ENCODE peak calls at places on chromosome 20, in four cellular contexts. B is stimulated activated CD4-positive, alpha-beta T cell treated with anti-CD3 and anti-CD28 coated beads, Interleukin-4, amount 100 ng/mL, for 48 hours; V is effector memory CD8-positive, alpha-beta T cell; X is substantia nigra. P is an unnamed sample.

GRCh38 chr20:63568170-63568981 is 5.7 kb downstream of the HELZ2 start:
- DNase-seq in B (no peak), V (no peak), X (no peak), P (no peak)

GRCh38 chr20:57404419-57405072 is 13.3 kb downstream of the RBM38 start:
- DNase-seq in B (no peak), V (no peak), X (no peak), P (peak)

GRCh38 chr20:59120491-59120890 is 43.1 kb upstream of the ZNF831 start:
- DNase-seq in B (peak), V (peak), X (no peak), P (no peak)

GRCh38 chr20:14637441-14637840 is 300.0 kb upstream of the FLRT3 start:
- DNase-seq in B (no peak), V (no peak), X (no peak), P (no peak)

GRCh38 chr20:37729909-37730308 is 36.1 kb downstream of the CTNNBL1 start:
- DNase-seq in B (no peak), V (no peak), X (no peak), P (no peak)

GRCh38 chr20:58401123-58401639 is 12.2 kb downstream of the VAPB start:
- DNase-seq in B (no peak), V (no peak), X (no peak), P (no peak)

GRCh38 chr20:40892642-40893041 is 136.0 kb upstream of the TOP1 start:
- DNase-seq in B (no peak), V (no peak), X (no peak), P (no peak)

GRCh38 chr20:24501764-24502163 is 32.3 kb downstream of the SYNDIG1 start:
- DNase-seq in B (no peak), V (no peak), X (no peak), P (no peak)

GRCh38 chr20:21357851-21358250 is 39.5 kb downstream of the NKX2-4 start:
- DNase-seq in B (no peak), V (no peak), X (no peak), P (no peak)

P was measured in Right ventricle myocardium superior.